ENCODE peak calls at places on chromosomes 4 and X, in four cellular contexts. One of them, this sample, is unnamed.

GRCh38 chr4:78457751-78458150 is 93.8 kb upstream of the ANXA3 start:
- DNase-seq in heart right ventricle: no peak
- DNase-seq in tibial artery: no peak
- DNase-seq in suprapubic skin: no peak
- DNase-seq in this sample: no peak

GRCh38 chrX:149060921-149061320 is 444.2 kb downstream of the IDS start:
- DNase-seq in heart right ventricle: no peak
- DNase-seq in tibial artery: no peak
- DNase-seq in suprapubic skin: no peak
- DNase-seq in this sample: no peak

GRCh38 chr4:150038335-150039076 is 39.7 kb upstream of the DCLK2 start:
- DNase-seq in heart right ventricle: no peak
- DNase-seq in tibial artery: no peak
- DNase-seq in suprapubic skin: no peak
- DNase-seq in this sample: no peak

GRCh38 chr4:140372607-140373327 is 679 bp upstream of the SCOC start:
- DNase-seq in heart right ventricle: no peak
- DNase-seq in tibial artery: no peak
- DNase-seq in suprapubic skin: no peak
- DNase-seq in this sample: no peak

GRCh38 chr4:95511477-95511876 is 37.3 kb downstream of the UNC5C start:
- DNase-seq in heart right ventricle: no peak
- DNase-seq in tibial artery: no peak
- DNase-seq in suprapubic skin: no peak
- DNase-seq in this sample: no peak

GRCh38 chr4:149987330-149987751 is 90.9 kb upstream of the DCLK2 start:
- DNase-seq in heart right ventricle: no peak
- DNase-seq in tibial artery: no peak
- DNase-seq in suprapubic skin: no peak
- DNase-seq in this sample: no peak

GRCh38 chrX:57821703-57822375 is 88.4 kb downstream of the ZXDA start:
- DNase-seq in heart right ventricle: no peak
- DNase-seq in tibial artery: no peak
- DNase-seq in suprapubic skin: no peak
- DNase-seq in this sample: no peak

GRCh38 chr4:61918507-61919462 is 718.7 kb downstream of the ADGRL3 start:
- DNase-seq in heart right ventricle: no peak
- DNase-seq in tibial artery: no peak
- DNase-seq in suprapubic skin: no peak
- DNase-seq in this sample: no peak

GRCh38 chr4:90960840-90961239 is 833.6 kb downstream of the CCSER1 start:
- DNase-seq in heart right ventricle: no peak
- DNase-seq in tibial artery: no peak
- DNase-seq in suprapubic skin: no peak
- DNase-seq in this sample: no peak

GRCh38 chr4:174217273-174218126 is 66.0 kb downstream of the FBXO8 start:
- DNase-seq in heart right ventricle: peak; percentile 55
- DNase-seq in tibial artery: no peak
- DNase-seq in suprapubic skin: no peak
- DNase-seq in this sample: no peak

GRCh38 chr4:133493241-133493640 is 344.1 kb downstream of the PCDH10 start:
- DNase-seq in heart right ventricle: no peak
- DNase-seq in tibial artery: no peak
- DNase-seq in suprapubic skin: no peak
- DNase-seq in this sample: no peak

GRCh38 chrX:155094468-155095061 is 23.3 kb downstream of the BRCC3 start:
- DNase-seq in heart right ventricle: no peak
- DNase-seq in tibial artery: no peak
- DNase-seq in suprapubic skin: no peak
- DNase-seq in this sample: no peak

GRCh38 chr4:25144870-25145481 is 15.3 kb downstream of the SEPSECS start:
- DNase-seq in heart right ventricle: no peak
- DNase-seq in tibial artery: no peak
- DNase-seq in suprapubic skin: no peak
- DNase-seq in this sample: no peak

GRCh38 chr4:134215636-134216340 is 14.2 kb upstream of the PABPC4L start:
- DNase-seq in heart right ventricle: no peak
- DNase-seq in tibial artery: no peak
- DNase-seq in suprapubic skin: no peak
- DNase-seq in this sample: no peak

GRCh38 chrX:5646818-5647217 is 581.8 kb downstream of the NLGN4X start:
- DNase-seq in heart right ventricle: no peak
- DNase-seq in tibial artery: no peak
- DNase-seq in suprapubic skin: no peak
- DNase-seq in this sample: no peak

GRCh38 chr4:98113005-98113404 is 30.3 kb downstream of the STPG2 start:
- DNase-seq in heart right ventricle: no peak
- DNase-seq in tibial artery: no peak
- DNase-seq in suprapubic skin: no peak
- DNase-seq in this sample: no peak

GRCh38 chrX:11968470-11968869 is 169.8 kb upstream of the FRMPD4 start:
- DNase-seq in heart right ventricle: no peak
- DNase-seq in tibial artery: no peak
- DNase-seq in suprapubic skin: no peak
- DNase-seq in this sample: no peak

GRCh38 chrX:40061871-40062524 is 35.8 kb downstream of the BCOR start:
- DNase-seq in heart right ventricle: no peak
- DNase-seq in tibial artery: no peak
- DNase-seq in suprapubic skin: no peak
- DNase-seq in this sample: no peak

GRCh38 chr4:20305976-20306375 is 54.3 kb downstream of the SLIT2 start:
- DNase-seq in heart right ventricle: no peak
- DNase-seq in tibial artery: no peak
- DNase-seq in suprapubic skin: no peak
- DNase-seq in this sample: no peak

GRCh38 chr4:15951781-15952180 is 11.2 kb downstream of the FGFBP2 start:
- DNase-seq in heart right ventricle: no peak
- DNase-seq in tibial artery: no peak
- DNase-seq in suprapubic skin: no peak
- DNase-seq in this sample: no peak

GRCh38 chr4:81595287-81595686 is 123.6 kb upstream of the RASGEF1B start:
- DNase-seq in heart right ventricle: no peak
- DNase-seq in tibial artery: no peak
- DNase-seq in suprapubic skin: no peak
- DNase-seq in this sample: no peak

GRCh38 chrX:298993-299392 is 17.8 kb downstream of the PLCXD1 start:
- DNase-seq in heart right ventricle: no peak
- DNase-seq in tibial artery: no peak
- DNase-seq in suprapubic skin: no peak
- DNase-seq in this sample: no peak

GRCh38 chr4:5224340-5224739 is 173.1 kb downstream of the STK32B start:
- DNase-seq in heart right ventricle: no peak
- DNase-seq in tibial artery: no peak
- DNase-seq in suprapubic skin: no peak
- DNase-seq in this sample: no peak

GRCh38 chrX:24619647-24620046 is 27.5 kb downstream of the PCYT1B start:
- DNase-seq in heart right ventricle: no peak
- DNase-seq in tibial artery: no peak
- DNase-seq in suprapubic skin: no peak
- DNase-seq in this sample: no peak

GRCh38 chrX:42515939-42516338 is 262.0 kb downstream of the PPP1R2C start:
- DNase-seq in heart right ventricle: no peak
- DNase-seq in tibial artery: no peak
- DNase-seq in suprapubic skin: no peak
- DNase-seq in this sample: no peak

GRCh38 chr4:25817059-25817681 is 45.6 kb downstream of the SEL1L3 start:
- DNase-seq in heart right ventricle: no peak
- DNase-seq in tibial artery: no peak
- DNase-seq in suprapubic skin: no peak
- DNase-seq in this sample: no peak

GRCh38 chrX:39445336-39445735 is 644.1 kb downstream of the MID1IP1 start:
- DNase-seq in heart right ventricle: no peak
- DNase-seq in tibial artery: no peak
- DNase-seq in suprapubic skin: no peak
- DNase-seq in this sample: no peak

GRCh38 chrX:9907645-9908387 is 59.3 kb upstream of the CLDN34 start:
- DNase-seq in heart right ventricle: no peak
- DNase-seq in tibial artery: no peak
- DNase-seq in suprapubic skin: no peak
- DNase-seq in this sample: no peak

GRCh38 chr4:38563703-38564490 is 100.1 kb upstream of the KLF3 start:
- DNase-seq in heart right ventricle: no peak
- DNase-seq in tibial artery: no peak
- DNase-seq in suprapubic skin: no peak
- DNase-seq in this sample: no peak

GRCh38 chr4:99845708-99846469 is 29.3 kb downstream of the DAPP1 start:
- DNase-seq in heart right ventricle: no peak
- DNase-seq in tibial artery: no peak
- DNase-seq in suprapubic skin: no peak
- DNase-seq in this sample: no peak

GRCh38 chrX:40406330-40406859 is 174.4 kb upstream of the ATP6AP2 start:
- DNase-seq in heart right ventricle: no peak
- DNase-seq in tibial artery: no peak
- DNase-seq in suprapubic skin: no peak
- DNase-seq in this sample: no peak

GRCh38 chr4:153782567-153782966 is 6.3 kb downstream of the SFRP2 start:
- DNase-seq in heart right ventricle: no peak
- DNase-seq in tibial artery: no peak
- DNase-seq in suprapubic skin: no peak
- DNase-seq in this sample: no peak

GRCh38 chr4:166274136-166274761 is 401.2 kb downstream of the TLL1 start:
- DNase-seq in heart right ventricle: no peak
- DNase-seq in tibial artery: no peak
- DNase-seq in suprapubic skin: no peak
- DNase-seq in this sample: no peak

GRCh38 chr4:147492761-147493160 is 11.9 kb downstream of the EDNRA start:
- DNase-seq in heart right ventricle: peak; percentile 22
- DNase-seq in tibial artery: peak; percentile 45
- DNase-seq in suprapubic skin: no peak
- DNase-seq in this sample: no peak

DNA sequence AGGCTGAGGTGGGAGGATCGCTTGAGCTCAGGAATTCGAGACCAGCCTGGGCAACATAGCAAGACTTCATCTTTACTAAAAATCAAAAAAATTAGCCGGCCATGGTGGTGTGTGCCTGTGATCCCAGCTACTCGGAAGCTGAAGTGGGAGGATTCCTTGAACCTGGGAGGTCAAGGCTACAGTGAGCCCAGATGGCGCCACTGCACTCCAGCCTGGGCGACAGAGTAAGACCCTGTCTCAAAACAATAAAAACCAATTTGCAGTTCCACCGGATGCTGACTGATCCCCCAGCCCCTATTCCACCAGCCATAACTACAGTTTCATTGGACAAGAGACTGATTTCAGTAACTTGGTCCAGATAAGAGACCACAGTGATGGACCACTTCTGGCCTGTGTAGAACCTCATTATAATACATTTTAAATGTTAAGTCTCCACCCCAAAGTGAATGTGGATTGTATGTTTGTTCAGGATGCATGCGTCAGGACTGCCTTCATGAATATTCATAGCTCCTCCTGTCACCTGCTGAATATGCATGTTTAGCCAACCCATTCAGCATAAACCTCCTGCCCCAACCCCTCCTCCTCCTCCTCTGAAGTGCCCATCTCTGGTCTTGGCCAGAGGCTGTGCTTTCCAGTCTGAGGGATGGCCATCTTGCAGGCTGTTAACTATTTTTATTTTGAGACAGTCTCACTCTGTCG is 2.3 kb upstream of the SLBP start:
- DNase-seq in heart right ventricle: no peak
- DNase-seq in tibial artery: no peak
- DNase-seq in suprapubic skin: no peak
- DNase-seq in this sample: no peak
- H3K4me1 ChIP-seq in heart right ventricle: peaks cover 44% of the 10 kb centered on the region
- H3K4me1 ChIP-seq in tibial artery: peaks cover 24% of the 10 kb centered on the region
- H3K4me1 ChIP-seq in suprapubic skin: peaks cover 81% of the 10 kb centered on the region
- H3K4me1 ChIP-seq in this sample: no peaks in the 10 kb centered on the region

DNA sequence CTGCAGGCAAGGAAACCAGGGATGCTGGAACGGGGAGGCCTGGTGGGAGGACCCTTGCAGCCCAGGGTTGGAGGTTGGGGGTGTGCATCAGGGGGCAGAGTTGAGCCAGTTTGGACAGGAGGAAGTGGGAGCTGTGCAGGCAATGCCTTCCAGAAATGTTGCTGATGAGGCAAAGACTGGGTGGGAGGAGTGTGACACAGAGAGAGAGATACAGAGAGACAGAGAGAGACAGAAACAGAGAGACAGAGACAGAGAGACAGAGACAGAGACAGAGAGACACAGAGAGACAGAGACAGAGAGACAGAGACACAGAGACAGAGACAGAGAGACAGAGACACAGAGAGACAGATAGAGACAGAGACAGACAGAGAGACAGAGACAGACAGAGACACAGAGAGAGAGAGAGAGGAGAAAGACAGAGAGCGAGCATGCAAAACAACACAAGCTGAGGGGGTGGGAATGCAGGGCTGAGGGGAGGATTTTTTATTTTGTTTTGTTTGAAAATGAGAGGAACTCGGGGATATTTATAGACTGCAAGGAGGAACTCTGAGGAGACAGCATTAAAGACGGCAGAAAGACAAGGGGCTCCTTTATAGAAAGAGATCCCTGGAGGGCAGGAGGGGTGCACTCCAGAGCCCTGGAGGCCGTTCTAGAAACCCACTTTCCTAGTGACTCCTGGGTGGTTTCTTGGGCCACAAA is 1.9 kb upstream of the HAUS3 start:
- DNase-seq in heart right ventricle: peak; percentile 46
- DNase-seq in tibial artery: peak; percentile 72
- DNase-seq in suprapubic skin: peak; percentile 81
- DNase-seq in this sample: peak; percentile 36
- TF ChIP-seq CTCF in heart right ventricle: peak; percentile 13
- TF ChIP-seq CTCF in tibial artery: peak; percentile 29
- TF ChIP-seq CTCF in suprapubic skin: no peak
- TF ChIP-seq CTCF in this sample: no peak

GRCh38 chr4:113634081-113634969 is 127.2 kb downstream of the CAMK2D start:
- DNase-seq in heart right ventricle: no peak
- DNase-seq in tibial artery: no peak
- DNase-seq in suprapubic skin: no peak
- DNase-seq in this sample: no peak
- H3K4me1 ChIP-seq in heart right ventricle: peaks cover 51% of the 10 kb centered on the region
- H3K4me1 ChIP-seq in tibial artery: peaks cover 13% of the 10 kb centered on the region
- H3K4me1 ChIP-seq in suprapubic skin: peaks cover 4% of the 10 kb centered on the region
- H3K4me1 ChIP-seq in this sample: peaks cover 37% of the 10 kb centered on the region

GRCh38 chr4:1116837-1117236 is 3.5 kb upstream of the RNF212 start:
- DNase-seq in heart right ventricle: no peak
- DNase-seq in tibial artery: no peak
- DNase-seq in suprapubic skin: no peak
- DNase-seq in this sample: no peak
- TF ChIP-seq CTCF in heart right ventricle: no peak
- TF ChIP-seq CTCF in tibial artery: no peak
- TF ChIP-seq CTCF in suprapubic skin: no peak
- TF ChIP-seq CTCF in this sample: no peak